ENCODE peak calls at places on chromosomes 13 and 19, in four cellular contexts. One of them, this sample, is unnamed.

GRCh38 chr19:34985249-34986022 is 14.7 kb upstream of the GRAMD1A start:
- DNase-seq in testis: no peak
- DNase-seq in ovary: no peak
- DNase-seq in tibial nerve: no peak
- DNase-seq in this sample: no peak

GRCh38 chr13:101157261-101157660 is 259.0 kb downstream of the NALCN start:
- DNase-seq in testis: no peak
- DNase-seq in ovary: no peak
- DNase-seq in tibial nerve: no peak
- DNase-seq in this sample: no peak

GRCh38 chr19:45168767-45169351 is 8.1 kb upstream of the NKPD1 start:
- DNase-seq in testis: no peak
- DNase-seq in ovary: no peak
- DNase-seq in tibial nerve: no peak
- DNase-seq in this sample: no peak

GRCh38 chr19:33100894-33101644 is 20.1 kb downstream of the GPATCH1 start:
- DNase-seq in testis: no peak
- DNase-seq in ovary: no peak
- DNase-seq in tibial nerve: no peak
- DNase-seq in this sample: no peak

GRCh38 chr19:6087074-6087506 is 23.2 kb downstream of the RFX2 start:
- DNase-seq in testis: no peak
- DNase-seq in ovary: no peak
- DNase-seq in tibial nerve: no peak
- DNase-seq in this sample: no peak

GRCh38 chr13:93244141-93244917 is 17.7 kb downstream of the GPC6 start:
- DNase-seq in testis: no peak
- DNase-seq in ovary: no peak
- DNase-seq in tibial nerve: no peak
- DNase-seq in this sample: peak

GRCh38 chr19:14472202-14472961 is 2.8 kb downstream of the PTGER1 start:
- DNase-seq in testis: peak
- DNase-seq in ovary: peak
- DNase-seq in tibial nerve: peak
- DNase-seq in this sample: no peak

GRCh38 chr19:42351079-42351735 is 25.8 kb downstream of the MEGF8 start:
- DNase-seq in testis: no peak
- DNase-seq in ovary: no peak
- DNase-seq in tibial nerve: no peak
- DNase-seq in this sample: no peak

GRCh38 chr19:55649579-55650557 is 1.9 kb downstream of the CCDC106 start:
- DNase-seq in testis: no peak
- DNase-seq in ovary: no peak
- DNase-seq in tibial nerve: no peak
- DNase-seq in this sample: no peak

GRCh38 chr13:99642006-99642405 is 140.7 kb downstream of the TM9SF2 start:
- DNase-seq in testis: no peak
- DNase-seq in ovary: no peak
- DNase-seq in tibial nerve: no peak
- DNase-seq in this sample: no peak

GRCh38 chr13:37168922-37169321 is 63.5 kb upstream of the CSNK1A1L start:
- DNase-seq in testis: no peak
- DNase-seq in ovary: no peak
- DNase-seq in tibial nerve: no peak
- DNase-seq in this sample: no peak

GRCh38 chr13:29920018-29920643 is 69.7 kb upstream of the UBL3 start:
- DNase-seq in testis: no peak
- DNase-seq in ovary: no peak
- DNase-seq in tibial nerve: no peak
- DNase-seq in this sample: no peak

GRCh38 chr13:44431150-44431549 is 57.5 kb downstream of the SERP2 start:
- DNase-seq in testis: no peak
- DNase-seq in ovary: no peak
- DNase-seq in tibial nerve: no peak
- DNase-seq in this sample: no peak

GRCh38 chr19:41214161-41214560 is 4.9 kb upstream of the AXL start:
- DNase-seq in testis: no peak
- DNase-seq in ovary: no peak
- DNase-seq in tibial nerve: no peak
- DNase-seq in this sample: no peak

GRCh38 chr13:40772765-40773473 is 1.9 kb upstream of the MRPS31 start:
- DNase-seq in testis: no peak
- DNase-seq in ovary: no peak
- DNase-seq in tibial nerve: no peak
- DNase-seq in this sample: no peak

GRCh38 chr13:98780451-98780850 is 28.0 kb upstream of the SLC15A1 start:
- DNase-seq in testis: no peak
- DNase-seq in ovary: no peak
- DNase-seq in tibial nerve: no peak
- DNase-seq in this sample: no peak

GRCh38 chr13:28485551-28485950 is 9.4 kb downstream of the FLT1 start:
- DNase-seq in testis: no peak
- DNase-seq in ovary: no peak
- DNase-seq in tibial nerve: no peak
- DNase-seq in this sample: no peak

GRCh38 chr19:55553217-55554182 is 8.2 kb upstream of the SBK3 start:
- DNase-seq in testis: no peak
- DNase-seq in ovary: no peak
- DNase-seq in tibial nerve: no peak
- DNase-seq in this sample: no peak

GRCh38 chr19:13843104-13843921 is 33.6 kb upstream of the NANOS3 start:
- DNase-seq in testis: no peak
- DNase-seq in ovary: peak
- DNase-seq in tibial nerve: no peak
- DNase-seq in this sample: no peak

GRCh38 chr13:61202042-61202441 is 213.6 kb downstream of the PCDH20 start:
- DNase-seq in testis: no peak
- DNase-seq in ovary: no peak
- DNase-seq in tibial nerve: no peak
- DNase-seq in this sample: no peak

GRCh38 chr19:1461862-1462261 is 11.9 kb downstream of the APC2 start:
- DNase-seq in testis: no peak
- DNase-seq in ovary: no peak
- DNase-seq in tibial nerve: no peak
- DNase-seq in this sample: no peak

GRCh38 chr19:29878973-29879654 is 62.9 kb upstream of the URI1 start:
- DNase-seq in testis: peak
- DNase-seq in ovary: no peak
- DNase-seq in tibial nerve: peak
- DNase-seq in this sample: peak

GRCh38 chr19:42088471-42089190 is 12.7 kb downstream of the ZNF574 start:
- DNase-seq in testis: no peak
- DNase-seq in ovary: no peak
- DNase-seq in tibial nerve: no peak
- DNase-seq in this sample: peak

GRCh38 chr13:76937416-76937815 is 10.9 kb upstream of the ACOD1 start:
- DNase-seq in testis: no peak
- DNase-seq in ovary: no peak
- DNase-seq in tibial nerve: no peak
- DNase-seq in this sample: peak

GRCh38 chr13:49625392-49626137 is 2.7 kb upstream of the ARL11 start:
- DNase-seq in testis: no peak
- DNase-seq in ovary: peak
- DNase-seq in tibial nerve: no peak
- DNase-seq in this sample: peak

GRCh38 chr13:106357198-106357597 is 178.3 kb downstream of the EFNB2 start:
- DNase-seq in testis: no peak
- DNase-seq in ovary: no peak
- DNase-seq in tibial nerve: no peak
- DNase-seq in this sample: no peak

GRCh38 chr13:78609464-78610205 is 6.3 kb upstream of the POU4F1 start:
- DNase-seq in testis: no peak
- DNase-seq in ovary: no peak
- DNase-seq in tibial nerve: no peak
- DNase-seq in this sample: no peak

GRCh38 chr13:43755844-43756243 is 30.9 kb downstream of the ENOX1 start:
- DNase-seq in testis: no peak
- DNase-seq in ovary: no peak
- DNase-seq in tibial nerve: no peak
- DNase-seq in this sample: no peak

GRCh38 chr19:37220383-37220782 is 2.4 kb downstream of the ZNF383 start:
- DNase-seq in testis: no peak
- DNase-seq in ovary: no peak
- DNase-seq in tibial nerve: no peak
- DNase-seq in this sample: no peak

GRCh38 chr19:4976412-4977298 is 7.7 kb downstream of the KDM4B start:
- DNase-seq in testis: peak
- DNase-seq in ovary: peak
- DNase-seq in tibial nerve: peak
- DNase-seq in this sample: no peak

GRCh38 chr19:36605839-36606478 is 846 bp downstream of the ZNF382 start:
- DNase-seq in testis: no peak
- DNase-seq in ovary: no peak
- DNase-seq in tibial nerve: no peak
- DNase-seq in this sample: no peak

GRCh38 chr19:5823579-5824281 is 15.8 kb downstream of the FUT6 start:
- DNase-seq in testis: no peak
- DNase-seq in ovary: no peak
- DNase-seq in tibial nerve: no peak
- DNase-seq in this sample: no peak

GRCh38 chr19:41218615-41219507 is at the start of gene AXL:
- DNase-seq in testis: peak
- DNase-seq in ovary: peak
- DNase-seq in tibial nerve: peak
- DNase-seq in this sample: peak

GRCh38 chr13:98019186-98019585 is 65.7 kb downstream of the IPO5 start:
- DNase-seq in testis: no peak
- DNase-seq in ovary: no peak
- DNase-seq in tibial nerve: no peak
- DNase-seq in this sample: no peak

GRCh38 chr19:13051581-13052165 is 51.0 kb downstream of the LYL1 start:
- DNase-seq in testis: peak
- DNase-seq in ovary: peak
- DNase-seq in tibial nerve: peak
- DNase-seq in this sample: no peak

GRCh38 chr19:795691-796581 is 1.3 kb upstream of the PTBP1 start:
- DNase-seq in testis: no peak
- DNase-seq in ovary: no peak
- DNase-seq in tibial nerve: no peak
- DNase-seq in this sample: no peak

GRCh38 chr19:4052993-4053422 is 13.7 kb downstream of the ZBTB7A start:
- DNase-seq in testis: no peak
- DNase-seq in ovary: no peak
- DNase-seq in tibial nerve: no peak
- DNase-seq in this sample: peak

GRCh38 chr19:7326105-7326877 is 22.4 kb upstream of the ARHGEF18 start:
- DNase-seq in testis: peak
- DNase-seq in ovary: no peak
- DNase-seq in tibial nerve: peak
- DNase-seq in this sample: no peak

GRCh38 chr19:48926909-48927308 is 6.6 kb upstream of the DHDH start:
- DNase-seq in testis: peak
- DNase-seq in ovary: peak
- DNase-seq in tibial nerve: peak
- DNase-seq in this sample: peak

GRCh38 chr19:58380037-58380735 is 644 bp downstream of the ZNF837 start:
- DNase-seq in testis: no peak
- DNase-seq in ovary: no peak
- DNase-seq in tibial nerve: no peak
- DNase-seq in this sample: no peak
- TF ChIP-seq POLR2A in testis: no peak
- TF ChIP-seq POLR2A in ovary: no peak
- TF ChIP-seq POLR2A in tibial nerve: no peak
- TF ChIP-seq POLR2A in this sample: no peak

GRCh38 chr19:47860602-47861297 is 1.7 kb downstream of the TPRX2 start:
- DNase-seq in testis: no peak
- DNase-seq in ovary: no peak
- DNase-seq in tibial nerve: no peak
- DNase-seq in this sample: no peak

GRCh38 chr19:47863514-47863936 is 4.5 kb downstream of the TPRX2 start:
- DNase-seq in testis: peak
- DNase-seq in ovary: peak
- DNase-seq in tibial nerve: peak
- DNase-seq in this sample: peak

GRCh38 chr19:47861630-47862029 is 2.6 kb downstream of the TPRX2 start:
- DNase-seq in testis: no peak
- DNase-seq in ovary: no peak
- DNase-seq in tibial nerve: no peak
- DNase-seq in this sample: no peak

GRCh38 chr19:47865166-47865565 is 6.1 kb downstream of the TPRX2 start:
- DNase-seq in testis: peak
- DNase-seq in ovary: no peak
- DNase-seq in tibial nerve: no peak
- DNase-seq in this sample: no peak
- TF ChIP-seq POLR2A in testis: no peak
- TF ChIP-seq POLR2A in ovary: no peak
- TF ChIP-seq POLR2A in tibial nerve: no peak
- TF ChIP-seq POLR2A in this sample: no peak

GRCh38 chr19:28581468-28581770 is 631.5 kb downstream of the UQCRFS1 start:
- DNase-seq in testis: no peak
- DNase-seq in ovary: no peak
- DNase-seq in tibial nerve: no peak
- DNase-seq in this sample: no peak
- TF ChIP-seq POLR2A in testis: no peak
- TF ChIP-seq POLR2A in ovary: no peak
- TF ChIP-seq POLR2A in tibial nerve: no peak
- TF ChIP-seq POLR2A in this sample: no peak

GRCh38 chr19:10677796-10678195 is 23.4 kb upstream of the QTRT1 start:
- DNase-seq in testis: no peak
- DNase-seq in ovary: no peak
- DNase-seq in tibial nerve: no peak
- DNase-seq in this sample: no peak

GRCh38 chr19:10681658-10682057 is 19.6 kb upstream of the QTRT1 start:
- DNase-seq in testis: no peak
- DNase-seq in ovary: no peak
- DNase-seq in tibial nerve: no peak
- DNase-seq in this sample: no peak

GRCh38 chr19:10679743-10680142 is 21.5 kb upstream of the QTRT1 start:
- DNase-seq in testis: no peak
- DNase-seq in ovary: no peak
- DNase-seq in tibial nerve: no peak
- DNase-seq in this sample: no peak

GRCh38 chr19:10680545-10681135 is 20.6 kb upstream of the QTRT1 start:
- DNase-seq in testis: no peak
- DNase-seq in ovary: no peak
- DNase-seq in tibial nerve: no peak
- DNase-seq in this sample: no peak

DNA sequence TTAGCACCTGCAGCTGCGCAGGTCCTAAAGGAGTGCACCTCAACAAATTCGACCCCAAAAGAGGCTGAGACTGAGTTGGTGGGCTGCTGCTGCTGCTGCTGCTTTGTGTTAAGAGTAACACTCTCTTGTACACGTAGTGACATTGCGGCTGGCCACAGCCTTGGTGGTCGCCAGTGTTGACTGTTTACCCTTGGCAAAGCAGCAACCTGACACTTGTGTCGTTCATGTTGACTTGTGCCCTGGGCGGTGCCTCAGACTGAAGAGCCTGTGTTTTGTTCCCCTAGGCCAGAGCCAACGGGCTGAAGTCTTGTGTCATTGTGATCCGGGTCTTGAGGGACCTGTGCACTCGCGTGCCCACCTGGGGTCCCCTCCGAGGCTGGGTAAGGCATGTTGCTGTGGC is 22.4 kb upstream of the QTRT1 start:
- DNase-seq in testis: no peak
- DNase-seq in ovary: no peak
- DNase-seq in tibial nerve: no peak
- DNase-seq in this sample: no peak
- TF ChIP-seq POLR2A in testis: no peak
- TF ChIP-seq POLR2A in ovary: no peak
- TF ChIP-seq POLR2A in tibial nerve: no peak
- TF ChIP-seq POLR2A in this sample: no peak

GRCh38 chr13:112103260-112103843 is 36.4 kb downstream of the SOX1 start:
- DNase-seq in testis: no peak
- DNase-seq in ovary: no peak
- DNase-seq in tibial nerve: no peak
- DNase-seq in this sample: no peak
- TF ChIP-seq POLR2A in testis: no peak
- TF ChIP-seq POLR2A in ovary: no peak
- TF ChIP-seq POLR2A in tibial nerve: no peak
- TF ChIP-seq POLR2A in this sample: no peak